ENCODE peak calls at places on chromosomes 12 and 14, in ten cellular contexts. J is astrocyte of the cerebellum; E is GM12864; Z is AG10803; A is body of pancreas; N is CD8-positive, alpha-beta T cell; R is adipocyte; Q is CD8-positive, alpha-beta memory T cell; P is AG09309; G is bronchial epithelial cell. K is an unnamed sample.

GRCh38 chr14:50421499-50421898 is 24.8 kb upstream of the CDKL1 start:
- DNase-seq in J (no peak), E (no peak), Z (no peak), A (no peak), N (no peak), R (no peak), Q (no peak), P (no peak), G (no peak), K (no peak)

GRCh38 chr12:94795520-94795919 is 145.2 kb upstream of the TMCC3 start:
- DNase-seq in J (peak; percentile 29), E (no peak), Z (peak; percentile 62), A (no peak), N (no peak), R (peak; percentile 77), Q (no peak), P (peak; percentile 16), G (peak; percentile 65), K (peak; percentile 24)

GRCh38 chr12:77064891-77065360 is 443 bp downstream of the E2F7 start:
- DNase-seq in J (no peak), E (no peak), Z (no peak), A (no peak), N (no peak), R (no peak), Q (peak; percentile 2), P (no peak), G (peak; percentile 13), K (no peak)

GRCh38 chr14:23695220-23695999 is 59.2 kb downstream of the DHRS2 start:
- DNase-seq in J (no peak), E (no peak), Z (peak; percentile 12), A (peak; percentile 34), N (no peak), R (peak; percentile 66), Q (no peak), P (no peak), G (no peak), K (no peak)

GRCh38 chr14:90400904-90401561 is 4.2 kb downstream of the CALM1 start:
- DNase-seq in J (no peak), E (no peak), Z (no peak), A (no peak), N (no peak), R (no peak), Q (no peak), P (no peak), G (peak; percentile 19), K (no peak)

GRCh38 chr14:104724407-104724980 is 465 bp downstream of the ADSS1 start:
- DNase-seq in J (no peak), E (no peak), Z (no peak), A (peak; percentile 54), N (no peak), R (peak; percentile 39), Q (no peak), P (no peak), G (no peak), K (no peak)

GRCh38 chr12:107568718-107569117 is 116.9 kb upstream of the PWP1 start:
- DNase-seq in J (no peak), E (no peak), Z (peak; percentile 50), A (no peak), N (no peak), R (peak; percentile 10), Q (no peak), P (no peak), G (peak; percentile 59), K (no peak)

GRCh38 chr14:101761881-101762529 is 496 bp downstream of the PPP2R5C start:
- DNase-seq in J (no peak), E (no peak), Z (no peak), A (peak; percentile 57), N (peak; percentile 69), R (peak; percentile 73), Q (peak; percentile 33), P (no peak), G (no peak), K (no peak)

GRCh38 chr12:47317182-47317915 is 237.6 kb upstream of the AMIGO2 start:
- DNase-seq in J (no peak), E (peak; percentile 27), Z (peak; percentile 36), A (no peak), N (no peak), R (no peak), Q (no peak), P (no peak), G (no peak), K (no peak)
- H3K4me3 ChIP-seq in J (no peak overlapping the region), E (peak overlapping the region; percentile 35), Z (no peak overlapping the region), A (no peak overlapping the region), N (no peak overlapping the region), R (no peak overlapping the region), Q (no peak overlapping the region), P (no peak overlapping the region), G (no peak overlapping the region), K (no peak overlapping the region)

GRCh38 chr14:61765225-61765943 is 3.2 kb downstream of the SNAPC1 start:
- DNase-seq in J (no peak), E (no peak), Z (no peak), A (no peak), N (no peak), R (no peak), Q (no peak), P (no peak), G (peak; percentile 76), K (no peak)
- H3K4me3 ChIP-seq in J (peak overlapping the region; percentile 24), E (no peak overlapping the region), Z (no peak overlapping the region), A (no peak overlapping the region), N (no peak overlapping the region), R (peak overlapping the region; percentile 95), Q (no peak overlapping the region), P (no peak overlapping the region), G (peak overlapping the region; percentile 23), K (peak overlapping the region; percentile 18)

GRCh38 chr14:77084991-77085390 is 13.1 kb upstream of the CIPC start:
- DNase-seq in J (no peak), E (no peak), Z (no peak), A (no peak), N (no peak), R (no peak), Q (no peak), P (no peak), G (no peak), K (no peak)

GRCh38 chr14:77086017-77086727 is 11.9 kb upstream of the CIPC start:
- DNase-seq in J (no peak), E (peak; percentile 38), Z (peak; percentile 60), A (no peak), N (no peak), R (peak; percentile 35), Q (no peak), P (no peak), G (peak; percentile 72), K (no peak)

GRCh38 chr14:77086951-77087350 is 11.1 kb upstream of the CIPC start:
- DNase-seq in J (no peak), E (no peak), Z (no peak), A (no peak), N (no peak), R (no peak), Q (no peak), P (no peak), G (peak; percentile 33), K (no peak)

GRCh38 chr14:77087631-77088030 is 10.4 kb upstream of the CIPC start:
- DNase-seq in J (no peak), E (no peak), Z (no peak), A (no peak), N (no peak), R (no peak), Q (no peak), P (no peak), G (no peak), K (no peak)

DNA sequence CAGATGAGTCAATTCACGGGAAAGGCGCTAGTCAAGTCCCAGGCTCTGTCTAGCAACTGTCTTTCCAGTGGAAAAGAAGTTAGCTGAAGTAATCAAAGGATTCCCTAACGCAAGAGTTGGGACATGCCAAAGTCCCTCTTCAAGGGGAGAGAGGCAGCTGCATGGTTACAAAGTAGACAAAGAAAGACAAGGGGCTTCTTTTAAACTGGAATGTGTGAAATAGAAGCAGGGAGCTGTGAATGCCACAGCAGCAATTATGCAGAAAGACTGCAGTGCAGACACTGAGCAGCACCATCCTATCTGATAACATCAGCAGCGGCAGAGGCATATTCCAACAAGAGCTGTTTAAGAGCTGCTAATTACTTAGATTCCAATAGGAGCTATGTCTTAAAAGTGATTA is 12.5 kb upstream of the CIPC start:
- DNase-seq in J (no peak), E (no peak), Z (no peak), A (no peak), N (no peak), R (no peak), Q (no peak), P (no peak), G (no peak), K (no peak)
- H3K4me3 ChIP-seq in J (no peak overlapping the region), E (no peak overlapping the region), Z (no peak overlapping the region), A (no peak overlapping the region), N (no peak overlapping the region), R (no peak overlapping the region), Q (no peak overlapping the region), P (no peak overlapping the region), G (no peak overlapping the region), K (no peak overlapping the region)

GRCh38 chr12:81077686-81078441 is at the start of gene ACSS3:
- DNase-seq in J (no peak), E (no peak), Z (peak; percentile 28), A (peak; percentile 44), N (no peak), R (peak; percentile 44), Q (no peak), P (no peak), G (peak; percentile 4), K (no peak)

GRCh38 chr12:81077329-81077685 is 572 bp upstream of the ACSS3 start:
- DNase-seq in J (no peak), E (no peak), Z (peak; percentile 25), A (peak; percentile 15), N (no peak), R (peak; percentile 17), Q (no peak), P (no peak), G (no peak), K (no peak)

GRCh38 chr12:81078469-81079196 is 754 bp downstream of the ACSS3 start:
- DNase-seq in J (peak; percentile 23), E (no peak), Z (peak; percentile 34), A (peak; percentile 35), N (no peak), R (peak; percentile 56), Q (no peak), P (peak; percentile 24), G (peak; percentile 68), K (peak; percentile 6)

GRCh38 chr12:81080431-81080983 is 2.6 kb downstream of the ACSS3 start:
- DNase-seq in J (no peak), E (no peak), Z (peak; percentile 6), A (no peak), N (no peak), R (no peak), Q (no peak), P (peak; percentile 31), G (no peak), K (no peak)

GRCh38 chr12:81079280-81080076 is 1.6 kb downstream of the ACSS3 start:
- DNase-seq in J (no peak), E (no peak), Z (no peak), A (no peak), N (no peak), R (no peak), Q (no peak), P (no peak), G (no peak), K (no peak)
- H3K4me3 ChIP-seq in J (no peak overlapping the region), E (no peak overlapping the region), Z (no peak overlapping the region), A (no peak overlapping the region), N (no peak overlapping the region), R (peak overlapping the region; percentile 95), Q (no peak overlapping the region), P (no peak overlapping the region), G (no peak overlapping the region), K (no peak overlapping the region)

K was measured in HFF-Myc.